ENCODE peak calls at places on chromosome 15, in seven cellular contexts. L is fibroblast of lung, D is HepG2, R is GM23248, W is neuronal stem cell, M is MM.1S, I is HCT116. X is an unnamed sample.

GRCh38 chr15:99558571-99558970 is 7.2 kb upstream of the MEF2A start:
- DNase-seq in L (no peak), D (no peak), R (no peak), W (no peak), M (no peak), I (no peak), X (no peak)

GRCh38 chr15:56759450-56759845 is 26.1 kb upstream of the ZNF280D start:
- DNase-seq in L (peak; percentile 92), D (no peak), R (peak; percentile 96), W (no peak), M (no peak), I (no peak), X (no peak)

GRCh38 chr15:65578904-65579728 is 31.8 kb downstream of the INTS14 start:
- DNase-seq in L (no peak), D (no peak), R (no peak), W (no peak), M (no peak), I (no peak), X (no peak)

GRCh38 chr15:60090747-60091146 is 86.6 kb downstream of the FOXB1 start:
- DNase-seq in L (no peak), D (no peak), R (no peak), W (no peak), M (no peak), I (no peak), X (no peak)

GRCh38 chr15:43382310-43382709 is 11.4 kb downstream of the TUBGCP4 start:
- DNase-seq in L (no peak), D (no peak), R (no peak), W (no peak), M (no peak), I (no peak), X (no peak)

GRCh38 chr15:52306270-52306669 is 10.7 kb upstream of the MYO5C start:
- DNase-seq in L (peak; percentile 64), D (no peak), R (peak; percentile 79), W (no peak), M (no peak), I (no peak), X (no peak)

GRCh38 chr15:94383041-94383440 is 151.7 kb downstream of the MCTP2 start:
- DNase-seq in L (no peak), D (no peak), R (no peak), W (no peak), M (no peak), I (no peak), X (no peak)

GRCh38 chr15:41678742-41679141 is 18.5 kb downstream of the MGA start:
- DNase-seq in L (no peak), D (no peak), R (no peak), W (no peak), M (no peak), I (no peak), X (no peak)

GRCh38 chr15:61880079-61880478 is 180.2 kb downstream of the VPS13C start:
- DNase-seq in L (no peak), D (no peak), R (no peak), W (no peak), M (no peak), I (no peak), X (no peak)

GRCh38 chr15:23483821-23484299 is 36.8 kb upstream of the GOLGA6L2 start:
- DNase-seq in L (no peak), D (no peak), R (no peak), W (no peak), M (no peak), I (no peak), X (no peak)

GRCh38 chr15:61275901-61276300 is 46.8 kb upstream of the RORA start:
- DNase-seq in L (no peak), D (no peak), R (no peak), W (no peak), M (no peak), I (no peak), X (no peak)

GRCh38 chr15:81293728-81294500 is 30.0 kb downstream of the STARD5 start:
- DNase-seq in L (no peak), D (no peak), R (no peak), W (no peak), M (peak; percentile 84), I (no peak), X (no peak)

GRCh38 chr15:96316953-96317629 is 13.4 kb upstream of the NR2F2 start:
- DNase-seq in L (no peak), D (no peak), R (no peak), W (no peak), M (no peak), I (no peak), X (peak; percentile 36)

GRCh38 chr15:57485869-57486268 is 105.8 kb upstream of the MYZAP start:
- DNase-seq in L (peak; percentile 52), D (peak; percentile 81), R (peak; percentile 93), W (no peak), M (no peak), I (peak; percentile 79), X (no peak)

GRCh38 chr15:98983333-98983732 is 24.3 kb downstream of the PGPEP1L start:
- DNase-seq in L (peak; percentile 89), D (no peak), R (peak; percentile 90), W (no peak), M (no peak), I (no peak), X (no peak)

GRCh38 chr15:40702077-40702476 is 7.1 kb downstream of the RAD51 start:
- DNase-seq in L (peak; percentile 37), D (peak; percentile 4), R (peak; percentile 13), W (no peak), M (peak; percentile 58), I (no peak), X (no peak)

GRCh38 chr15:100934166-100934565 is 15.0 kb downstream of the LRRK1 start:
- DNase-seq in L (no peak), D (no peak), R (no peak), W (no peak), M (no peak), I (no peak), X (no peak)

GRCh38 chr15:27951191-27951890 is 147.8 kb downstream of the OCA2 start:
- DNase-seq in L (no peak), D (no peak), R (no peak), W (no peak), M (no peak), I (no peak), X (no peak)

GRCh38 chr15:32729700-32730099 is 11.9 kb downstream of the GREM1 start:
- DNase-seq in L (no peak), D (no peak), R (no peak), W (no peak), M (no peak), I (no peak), X (no peak)

DNA sequence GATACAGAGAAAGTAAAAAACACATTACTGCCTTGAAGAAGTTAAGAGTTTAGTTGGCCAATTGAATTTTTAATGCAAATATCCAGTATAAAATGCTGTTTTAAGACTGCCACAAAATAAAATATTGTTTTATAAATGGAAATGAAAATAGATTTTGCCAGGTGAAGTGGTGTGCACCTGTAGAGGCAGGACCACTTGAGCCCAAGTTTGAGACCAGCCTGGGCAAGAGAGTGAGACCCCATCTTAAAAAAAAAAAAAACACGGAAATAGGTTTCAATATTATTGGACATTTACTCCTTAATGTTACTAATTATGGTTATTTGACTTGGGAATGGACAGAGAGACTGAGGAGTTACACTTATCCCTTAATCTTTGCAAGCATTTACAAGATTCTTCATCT is 1.9 kb downstream of the PIGB start:
- DNase-seq in L (no peak), D (no peak), R (no peak), W (no peak), M (no peak), I (no peak), X (no peak)
- H3K4me1 ChIP-seq in L (peaks cover 4% of the 10 kb centered on the region), D (peaks cover 21% of the 10 kb centered on the region), R (peaks cover 12% of the 10 kb centered on the region), W (peaks cover 2% of the 10 kb centered on the region), M (peaks cover 3% of the 10 kb centered on the region), I (peaks cover 6% of the 10 kb centered on the region), X (peaks cover 12% of the 10 kb centered on the region)

GRCh38 chr15:75820206-75820605 is 23.0 kb upstream of the UBE2Q2 start:
- DNase-seq in L (no peak), D (no peak), R (no peak), W (no peak), M (no peak), I (no peak), X (no peak)

GRCh38 chr15:75815811-75816719 is 27.2 kb upstream of the UBE2Q2 start:
- DNase-seq in L (no peak), D (no peak), R (peak; percentile 50), W (no peak), M (no peak), I (no peak), X (no peak)

GRCh38 chr15:75821946-75822345 is 21.3 kb upstream of the UBE2Q2 start:
- DNase-seq in L (no peak), D (no peak), R (no peak), W (no peak), M (no peak), I (no peak), X (no peak)

GRCh38 chr15:75814794-75815193 is 28.5 kb upstream of the UBE2Q2 start:
- DNase-seq in L (no peak), D (no peak), R (no peak), W (no peak), M (no peak), I (no peak), X (no peak)

DNA sequence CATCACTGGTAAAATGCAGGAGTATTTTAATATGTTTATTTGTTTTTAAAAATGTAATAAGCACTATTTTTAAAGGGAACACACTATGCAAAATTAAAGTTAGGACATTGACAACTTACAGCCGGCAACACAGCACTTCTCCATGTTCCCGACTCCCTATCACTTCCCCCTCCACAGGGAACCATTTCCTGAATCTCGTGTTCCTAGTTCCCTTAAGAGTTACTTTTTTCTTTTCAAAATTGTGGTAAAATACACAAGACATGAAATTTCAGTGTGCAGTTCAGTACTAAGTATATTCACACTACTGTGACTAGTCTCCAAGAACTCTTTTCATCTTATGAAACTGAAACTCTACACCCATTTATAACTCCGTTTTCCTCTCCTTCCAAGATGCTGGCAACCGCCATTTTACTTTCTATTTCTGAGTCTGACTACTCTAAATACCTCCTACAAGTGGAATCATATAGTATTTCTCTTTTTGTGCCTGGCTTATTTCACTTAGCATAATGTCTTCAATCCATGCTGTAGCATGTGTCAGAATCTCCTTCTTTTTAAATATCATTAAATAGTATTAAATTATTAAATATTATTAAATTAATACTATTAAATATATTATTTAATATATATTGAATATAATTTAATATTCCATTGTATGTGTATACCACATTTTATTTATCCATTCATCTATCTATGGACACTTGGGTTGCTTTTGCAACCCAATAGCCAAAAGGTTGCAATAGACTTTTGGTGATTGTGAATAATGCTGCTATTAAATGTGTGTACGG is 25.9 kb upstream of the UBE2Q2 start:
- DNase-seq in L (peak; percentile 28), D (no peak), R (peak; percentile 51), W (no peak), M (peak; percentile 79), I (no peak), X (no peak)
- H2AFZ ChIP-seq in L (peak overlapping the region; percentile 1), D (no peak overlapping the region), R (peak overlapping the region; percentile 84), W (peak overlapping the region; percentile 68), M (peak overlapping the region; percentile 2), I (peak overlapping the region; percentile 92), X (no peak overlapping the region)

DNA sequence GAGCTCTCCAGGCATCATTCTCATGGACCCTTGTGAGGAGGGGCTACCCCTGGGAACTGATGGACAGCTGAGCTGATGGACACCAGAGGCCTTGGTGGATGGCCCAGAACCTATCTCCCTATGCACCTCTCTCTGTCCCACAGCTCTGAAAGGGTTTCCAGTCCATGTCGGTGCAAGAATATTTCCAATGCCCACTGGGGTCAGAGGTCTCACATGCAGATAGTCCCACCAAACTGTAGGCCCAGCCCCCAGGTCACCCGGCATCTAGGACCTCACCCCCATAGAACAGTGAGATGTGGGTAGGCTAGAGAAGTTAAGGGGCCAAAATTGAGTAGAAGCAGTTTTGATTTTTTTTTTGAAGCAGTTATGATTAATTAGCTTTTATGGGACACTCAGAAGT is 2.6 kb downstream of the ALPK3 start:
- DNase-seq in L (no peak), D (no peak), R (no peak), W (no peak), M (no peak), I (no peak), X (no peak)
- H3K4me1 ChIP-seq in L (no peaks in the 10 kb centered on the region), D (peaks cover 66% of the 10 kb centered on the region), R (no peaks in the 10 kb centered on the region), W (peaks cover 21% of the 10 kb centered on the region), M (no peaks in the 10 kb centered on the region), I (peaks cover 14% of the 10 kb centered on the region), X (peaks cover 36% of the 10 kb centered on the region)

GRCh38 chr15:63374686-63375520 is 6.7 kb downstream of the CA12 start:
- DNase-seq in L (peak; percentile 78), D (no peak), R (peak; percentile 89), W (no peak), M (no peak), I (no peak), X (no peak)
- H2AFZ ChIP-seq in L (no peak overlapping the region), D (no peak overlapping the region), R (no peak overlapping the region), W (no peak overlapping the region), M (no peak overlapping the region), I (no peak overlapping the region), X (no peak overlapping the region)